ENCODE peak calls at places on chromosome 20, in six cellular contexts. X, J, P, T, Q and K are unnamed samples.

GRCh38 chr20:12838261-12838866 is 170.4 kb upstream of the SPTLC3 start:
- DNase-seq in X (no peak), J (no peak), P (no peak), T (no peak), Q (no peak), K (no peak)

GRCh38 chr20:23009636-23010035 is 25.5 kb upstream of the SSTR4 start:
- DNase-seq in X (no peak), J (peak), P (no peak), T (no peak), Q (no peak), K (no peak)

GRCh38 chr20:40506567-40506966 is 182.5 kb downstream of the MAFB start:
- DNase-seq in X (peak), J (peak), P (peak), T (no peak), Q (peak), K (peak)

GRCh38 chr20:1619861-1620444 is at the start of gene SIRPB1:
- DNase-seq in X (peak), J (no peak), P (no peak), T (no peak), Q (no peak), K (no peak)

GRCh38 chr20:10474606-10475184 is 39.6 kb downstream of the SLX4IP start:
- DNase-seq in X (no peak), J (no peak), P (no peak), T (no peak), Q (peak), K (peak)

GRCh38 chr20:49526056-49526455 is 41.9 kb downstream of the PTGIS start:
- DNase-seq in X (no peak), J (no peak), P (no peak), T (no peak), Q (no peak), K (no peak)

GRCh38 chr20:9119776-9120175 is 50.9 kb downstream of the PLCB4 start:
- DNase-seq in X (no peak), J (peak), P (peak), T (no peak), Q (peak), K (no peak)

GRCh38 chr20:34549291-34549928 is 9.1 kb upstream of the MAP1LC3A start:
- DNase-seq in X (no peak), J (no peak), P (no peak), T (no peak), Q (no peak), K (no peak)

GRCh38 chr20:6277661-6278060 is 154.8 kb upstream of the FERMT1 start:
- DNase-seq in X (no peak), J (no peak), P (no peak), T (no peak), Q (no peak), K (no peak)

GRCh38 chr20:3686867-3687321 is 5.1 kb upstream of the ADAM33 start:
- DNase-seq in X (no peak), J (peak), P (no peak), T (no peak), Q (peak), K (peak)

GRCh38 chr20:33675127-33675954 is 1.1 kb upstream of the NECAB3 start:
- DNase-seq in X (no peak), J (no peak), P (no peak), T (no peak), Q (no peak), K (peak)

GRCh38 chr20:41782255-41782654 is 164.1 kb upstream of the CHD6 start:
- DNase-seq in X (no peak), J (no peak), P (no peak), T (no peak), Q (no peak), K (no peak)

GRCh38 chr20:46025376-46025783 is 3.6 kb upstream of the SLC12A5 start:
- DNase-seq in X (no peak), J (no peak), P (no peak), T (no peak), Q (no peak), K (no peak)

GRCh38 chr20:48956052-48956451 is 34.5 kb downstream of the ARFGEF2 start:
- DNase-seq in X (no peak), J (no peak), P (no peak), T (no peak), Q (no peak), K (no peak)

GRCh38 chr20:40686893-40687292 is 2.1 kb downstream of the MAFB start:
- DNase-seq in X (no peak), J (no peak), P (no peak), T (no peak), Q (no peak), K (no peak)

GRCh38 chr20:48705208-48706115 is 122.3 kb downstream of the PREX1 start:
- DNase-seq in X (no peak), J (no peak), P (no peak), T (no peak), Q (no peak), K (peak)

GRCh38 chr20:32445539-32446273 is 87.6 kb downstream of the ASXL1 start:
- DNase-seq in X (no peak), J (peak), P (no peak), T (no peak), Q (no peak), K (no peak)

GRCh38 chr20:43583133-43583864 is 7.4 kb upstream of the IFT52 start:
- DNase-seq in X (no peak), J (no peak), P (no peak), T (no peak), Q (no peak), K (no peak)

GRCh38 chr20:8621021-8621420 is 447.9 kb upstream of the PLCB4 start:
- DNase-seq in X (no peak), J (no peak), P (no peak), T (no peak), Q (no peak), K (no peak)

GRCh38 chr20:11979306-11980128 is 61.8 kb downstream of the BTBD3 start:
- DNase-seq in X (no peak), J (no peak), P (no peak), T (peak), Q (no peak), K (no peak)

DNA sequence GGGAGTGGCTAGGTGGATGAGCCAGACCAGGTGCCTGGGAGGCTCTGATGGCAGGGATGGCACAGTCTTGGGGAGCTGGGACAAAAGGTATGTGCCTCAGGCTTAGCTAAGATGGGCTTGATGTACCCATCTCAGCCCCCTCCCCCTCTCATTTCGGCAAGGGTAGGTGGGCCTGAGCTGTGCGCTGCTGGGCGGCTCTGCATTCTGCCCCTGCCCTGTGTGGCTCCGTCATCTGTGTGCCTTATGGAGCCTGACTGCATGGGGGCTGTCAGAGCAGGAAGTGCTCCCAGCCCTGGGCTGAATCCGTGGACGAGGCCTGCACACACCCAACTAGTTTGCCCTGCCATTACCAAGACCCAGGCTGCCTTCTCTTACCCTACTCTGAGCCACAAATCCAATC is 54.7 kb downstream of the PYGB start:
- DNase-seq in X (no peak), J (no peak), P (no peak), T (no peak), Q (no peak), K (no peak)
- TF ChIP-seq CTCF in X (no peak), J (no peak), P (no peak), T (no peak), Q (no peak), K (no peak)

DNA sequence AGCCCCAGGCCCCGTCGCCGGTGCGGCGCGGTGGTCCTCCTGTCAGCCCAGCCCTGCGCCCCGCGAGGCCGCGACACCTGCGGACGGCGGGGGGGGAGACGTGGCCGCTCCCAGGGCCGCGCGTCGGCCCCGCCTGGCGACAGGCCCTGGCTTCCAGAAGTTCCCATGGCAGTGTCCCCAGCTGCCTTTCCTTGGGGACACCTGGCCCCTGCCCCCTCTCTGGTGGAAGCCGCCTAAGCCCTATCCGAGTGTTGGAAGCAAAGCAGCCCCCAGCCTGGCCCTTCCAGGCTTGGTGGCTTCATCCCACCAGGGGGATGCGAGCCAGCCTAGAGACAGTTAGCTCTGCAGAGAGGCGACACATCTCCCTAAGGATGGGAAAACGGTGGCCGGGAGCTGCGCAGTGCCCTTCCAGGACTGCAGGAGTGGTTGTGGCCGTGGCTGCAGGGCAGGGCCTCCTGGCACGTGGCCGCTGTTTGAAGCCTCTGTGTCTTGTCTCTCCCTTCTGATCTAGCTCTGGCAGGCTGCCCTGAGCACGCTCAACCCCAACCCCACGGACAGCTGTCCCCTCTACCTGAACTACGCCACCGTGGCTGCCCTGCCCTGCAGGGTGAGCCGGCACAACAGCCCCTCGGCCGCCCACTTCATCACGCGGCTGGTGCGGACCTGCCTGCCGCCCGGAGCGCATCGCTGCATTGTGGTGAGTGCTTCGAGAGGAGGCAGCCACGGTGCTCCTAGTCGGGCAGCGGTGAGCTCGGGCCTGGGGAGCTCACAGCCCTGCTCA is 816 bp downstream of the NPEPL1 start:
- DNase-seq in X (peak), J (peak), P (no peak), T (no peak), Q (peak), K (no peak)
- TF ChIP-seq CTCF in X (no peak), J (no peak), P (no peak), T (no peak), Q (no peak), K (no peak)

GRCh38 chr20:59047938-59048680 is 5.5 kb upstream of the PRELID3B start:
- DNase-seq in X (no peak), J (no peak), P (no peak), T (no peak), Q (no peak), K (peak)
- TF ChIP-seq CTCF in X (no peak), J (no peak), P (no peak), T (no peak), Q (no peak), K (no peak)

GRCh38 chr20:36213362-36213761 is 22.9 kb upstream of the AAR2 start:
- DNase-seq in X (no peak), J (no peak), P (no peak), T (no peak), Q (no peak), K (no peak)

GRCh38 chr20:36217226-36217625 is 19.1 kb upstream of the AAR2 start:
- DNase-seq in X (no peak), J (no peak), P (no peak), T (no peak), Q (no peak), K (no peak)

GRCh38 chr20:36215778-36216177 is 20.5 kb upstream of the AAR2 start:
- DNase-seq in X (no peak), J (no peak), P (no peak), T (no peak), Q (no peak), K (no peak)

GRCh38 chr20:36216314-36217025 is 19.8 kb upstream of the AAR2 start:
- DNase-seq in X (no peak), J (no peak), P (no peak), T (no peak), Q (no peak), K (no peak)

DNA sequence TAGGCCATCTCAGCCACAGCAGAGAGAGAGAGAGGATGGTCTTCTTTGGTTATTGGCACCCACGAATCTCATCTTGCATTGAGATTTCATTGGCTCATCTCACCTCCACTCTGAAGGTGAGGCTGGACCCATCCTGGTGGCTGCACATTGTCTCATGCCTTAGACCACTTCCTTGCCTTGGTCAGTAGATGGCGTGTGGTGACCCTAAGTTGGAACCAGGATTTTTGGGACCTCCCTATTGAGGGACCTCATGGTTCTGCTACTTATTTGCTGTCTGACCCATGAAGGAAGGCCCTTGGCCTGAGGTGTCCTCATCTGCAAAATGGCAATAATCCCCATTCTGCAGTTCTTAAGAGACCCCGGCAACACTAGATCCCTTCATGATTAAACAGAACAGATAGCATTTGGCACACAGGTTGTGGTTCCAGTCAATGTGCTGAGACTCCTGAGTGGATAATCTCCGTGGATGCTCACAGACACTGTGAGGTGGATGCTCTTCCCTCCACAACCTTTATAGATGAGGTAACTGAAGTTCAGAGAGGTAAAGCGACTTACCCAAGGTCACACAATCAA is 21.5 kb upstream of the AAR2 start:
- DNase-seq in X (no peak), J (no peak), P (no peak), T (no peak), Q (no peak), K (peak)
- TF ChIP-seq CTCF in X (peak), J (no peak), P (peak), T (peak), Q (peak), K (peak)

GRCh38 chr20:38125157-38126056 is 39.7 kb downstream of the TGM2 start:
- DNase-seq in X (peak), J (peak), P (no peak), T (no peak), Q (peak), K (peak)
- TF ChIP-seq CTCF in X (no peak), J (no peak), P (peak), T (no peak), Q (peak), K (no peak)

GRCh38 chr20:461254-462198 is 807 bp downstream of the TBC1D20 start:
- DNase-seq in X (peak), J (peak), P (no peak), T (no peak), Q (peak), K (peak)
- TF ChIP-seq CTCF in X (no peak), J (no peak), P (no peak), T (no peak), Q (no peak), K (no peak)

GRCh38 chr20:62489186-62489939 is 13.6 kb upstream of the GATA5 start:
- DNase-seq in X (no peak), J (no peak), P (peak), T (no peak), Q (no peak), K (no peak)
- TF ChIP-seq CTCF in X (no peak), J (no peak), P (no peak), T (no peak), Q (no peak), K (no peak)

GRCh38 chr20:21490105-21490504 is 23.8 kb downstream of the NKX2-2 start:
- DNase-seq in X (no peak), J (no peak), P (no peak), T (no peak), Q (no peak), K (peak)
- TF ChIP-seq CTCF in X (peak), J (no peak), P (peak), T (no peak), Q (no peak), K (peak)